ENCODE peak calls at places on chromosome 3, in five cellular contexts. X is psoas muscle; E is neural progenitor cell; I is fibroblast of lung; Z is CD8-positive, alpha-beta T cell. K is an unnamed sample. For H3K4me1, the result is how much of the 10 kb centered on the place peaks cover.

GRCh38 chr3:181699171-181699903 is 12.4 kb upstream of the SOX2 start:
- DNase-seq in I (peak), Z (no peak), X (no peak), E (peak), K (peak)

GRCh38 chr3:16200411-16200810 is 25.9 kb downstream of the GALNT15 start:
- DNase-seq in Z (no peak), E (no peak), I (peak), X (no peak), K (no peak)

GRCh38 chr3:64220161-64220560 is 5.1 kb downstream of the PRICKLE2 start:
- DNase-seq in Z (no peak), X (no peak), I (peak), E (no peak), K (no peak)

GRCh38 chr3:191333481-191333880 is 3.2 kb upstream of the UTS2B start:
- DNase-seq in X (no peak), E (no peak), Z (no peak), I (no peak), K (no peak)

GRCh38 chr3:13254028-13254951 is 165.8 kb downstream of the NUP210 start:
- DNase-seq in I (no peak), Z (no peak), E (peak), X (no peak), K (no peak)

GRCh38 chr3:134198414-134198813 is 52.2 kb downstream of the RYK start:
- DNase-seq in Z (no peak), X (no peak), E (no peak), I (no peak), K (no peak)

GRCh38 chr3:97952280-97952679 is 20.0 kb downstream of the RIOX2 start:
- DNase-seq in X (peak), Z (no peak), E (no peak), I (no peak), K (no peak)

GRCh38 chr3:59163953-59164352 is 114.1 kb upstream of the CFAP20DC start:
- DNase-seq in X (no peak), E (no peak), Z (no peak), I (peak), K (no peak)

GRCh38 chr3:119588112-119588511 is 8.8 kb downstream of the ADPRH start:
- DNase-seq in I (no peak), Z (no peak), X (peak), E (no peak), K (no peak)

GRCh38 chr3:112628038-112628437 is 12.9 kb downstream of the CCDC80 start:
- DNase-seq in X (no peak), I (no peak), E (no peak), Z (no peak), K (no peak)

GRCh38 chr3:170572665-170573253 is 13.1 kb downstream of the SLC7A14 start:
- DNase-seq in Z (no peak), I (peak), X (no peak), E (no peak), K (no peak)

GRCh38 chr3:10757821-10758130 is 58.3 kb upstream of the SLC6A11 start:
- DNase-seq in E (no peak), Z (no peak), X (no peak), I (peak), K (no peak)

GRCh38 chr3:4712109-4712508 is 219.0 kb downstream of the ITPR1 start:
- DNase-seq in E (no peak), X (no peak), Z (no peak), I (peak), K (no peak)

GRCh38 chr3:98786364-98786930 is 23.3 kb downstream of the ST3GAL6 start:
- DNase-seq in Z (no peak), I (peak), X (no peak), E (no peak), K (no peak)

GRCh38 chr3:177835917-177836316 is 638.6 kb upstream of the TBL1XR1 start:
- DNase-seq in Z (no peak), X (no peak), E (no peak), I (peak), K (no peak)

GRCh38 chr3:73086071-73086494 is 24.6 kb downstream of the EBLN2 start:
- DNase-seq in I (no peak), Z (peak), X (no peak), E (peak), K (peak)

GRCh38 chr3:160287666-160288065 is 62.4 kb downstream of the C3orf80 start:
- DNase-seq in X (no peak), I (no peak), Z (no peak), E (no peak), K (no peak)

GRCh38 chr3:193039058-193039457 is 121.4 kb upstream of the MB21D2 start:
- DNase-seq in E (no peak), X (no peak), Z (no peak), I (no peak), K (no peak)

GRCh38 chr3:100086401-100086800 is 27.9 kb downstream of the FILIP1L start:
- DNase-seq in X (no peak), I (no peak), E (no peak), Z (no peak), K (no peak)

GRCh38 chr3:106842151-106842550 is 535.1 kb upstream of the CCDC54 start:
- DNase-seq in I (no peak), E (no peak), X (no peak), Z (no peak), K (no peak)

GRCh38 chr3:33438284-33438668 is 1.9 kb downstream of the UBP1 start:
- DNase-seq in E (peak), I (peak), X (no peak), Z (no peak), K (no peak)

GRCh38 chr3:10740954-10741353 is 75.1 kb upstream of the SLC6A11 start:
- DNase-seq in E (no peak), Z (no peak), X (no peak), I (no peak), K (no peak)

GRCh38 chr3:102530443-102531195 is 95.8 kb downstream of the ZPLD1 start:
- DNase-seq in X (no peak), Z (no peak), E (no peak), I (peak), K (no peak)

GRCh38 chr3:10779293-10779805 is 36.7 kb upstream of the SLC6A11 start:
- DNase-seq in Z (no peak), I (no peak), E (no peak), X (no peak), K (no peak)

GRCh38 chr3:99901200-99901926 is 83.7 kb downstream of the CMSS1 start:
- DNase-seq in Z (no peak), I (peak), E (no peak), X (no peak), K (no peak)

GRCh38 chr3:130491431-130491830 is 25.5 kb upstream of the COL6A6 start:
- DNase-seq in X (no peak), E (no peak), Z (no peak), I (peak), K (no peak)

GRCh38 chr3:108528459-108529231 is 18.2 kb upstream of the MYH15 start:
- DNase-seq in I (no peak), Z (no peak), X (no peak), E (no peak), K (no peak)

GRCh38 chr3:130820976-130821375 is 72.9 kb upstream of the ATP2C1 start:
- DNase-seq in E (no peak), Z (no peak), X (no peak), I (peak), K (no peak)

DNA sequence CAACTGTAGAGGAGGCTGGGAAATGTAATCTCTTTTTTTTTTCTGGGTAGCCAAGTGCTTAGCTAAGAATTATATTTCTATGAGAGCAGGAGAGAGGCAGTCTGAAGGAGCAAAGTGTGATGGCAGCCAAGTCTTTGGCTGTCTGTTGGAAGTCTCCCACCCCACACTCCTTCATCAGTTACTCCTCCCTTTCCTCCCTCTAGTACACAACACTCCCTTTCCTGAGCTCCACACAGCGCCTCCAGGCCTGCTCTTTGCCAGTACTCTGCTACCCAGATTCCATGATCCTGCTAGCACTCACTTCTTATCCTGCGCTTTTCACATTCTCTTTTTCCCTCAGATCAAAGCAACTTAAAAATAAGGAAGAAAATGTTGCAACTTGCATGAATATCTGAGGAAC is 37.4 kb upstream of the SNRK start:
- DNase-seq in E (no peak), X (no peak), Z (no peak), I (no peak), K (no peak)
- TF ChIP-seq CTCF in E (no peak), X (no peak), Z (no peak), I (no peak), K (no peak)

GRCh38 chr3:129173725-129174124 is 10.0 kb downstream of the CNBP start:
- DNase-seq in E (no peak), I (no peak), X (no peak), Z (no peak), K (no peak)
- H3K4me1 ChIP-seq in E (under half), I (under half), X (half or more), Z (half or more), K (under half)

GRCh38 chr3:48664313-48664644 is 1.6 kb upstream of the CELSR3 start:
- DNase-seq in E (no peak), Z (no peak), X (no peak), I (no peak), K (no peak)
- TF ChIP-seq CTCF in E (no peak), Z (no peak), X (peak), I (no peak), K (peak)

DNA sequence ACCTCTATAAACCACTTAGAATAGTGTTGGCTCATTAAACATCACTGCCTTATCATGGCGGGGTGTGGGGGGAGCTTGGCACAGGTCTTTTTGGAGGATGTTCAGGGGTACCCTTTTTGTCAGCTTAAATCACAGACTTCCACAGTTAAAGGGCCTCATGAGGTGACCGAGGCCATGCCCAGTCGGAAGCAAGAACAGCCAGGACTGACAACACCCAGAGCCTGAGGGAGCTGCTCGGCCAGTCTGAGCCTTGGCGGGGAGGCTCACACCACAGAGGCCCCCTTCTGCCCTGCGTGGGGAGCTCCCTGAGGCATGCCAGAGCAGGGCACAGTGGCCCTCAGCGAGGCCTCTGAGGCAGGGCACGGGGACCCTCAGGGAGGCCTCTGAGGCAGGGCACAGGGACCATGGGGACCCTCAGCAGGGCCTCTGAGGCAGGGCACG is 49.5 kb downstream of the UMPS start:
- DNase-seq in X (peak), I (no peak), Z (no peak), E (no peak), K (no peak)
- H3K4me1 ChIP-seq in X (under half), I (under half), Z (under half), E (under half), K (under half)

DNA sequence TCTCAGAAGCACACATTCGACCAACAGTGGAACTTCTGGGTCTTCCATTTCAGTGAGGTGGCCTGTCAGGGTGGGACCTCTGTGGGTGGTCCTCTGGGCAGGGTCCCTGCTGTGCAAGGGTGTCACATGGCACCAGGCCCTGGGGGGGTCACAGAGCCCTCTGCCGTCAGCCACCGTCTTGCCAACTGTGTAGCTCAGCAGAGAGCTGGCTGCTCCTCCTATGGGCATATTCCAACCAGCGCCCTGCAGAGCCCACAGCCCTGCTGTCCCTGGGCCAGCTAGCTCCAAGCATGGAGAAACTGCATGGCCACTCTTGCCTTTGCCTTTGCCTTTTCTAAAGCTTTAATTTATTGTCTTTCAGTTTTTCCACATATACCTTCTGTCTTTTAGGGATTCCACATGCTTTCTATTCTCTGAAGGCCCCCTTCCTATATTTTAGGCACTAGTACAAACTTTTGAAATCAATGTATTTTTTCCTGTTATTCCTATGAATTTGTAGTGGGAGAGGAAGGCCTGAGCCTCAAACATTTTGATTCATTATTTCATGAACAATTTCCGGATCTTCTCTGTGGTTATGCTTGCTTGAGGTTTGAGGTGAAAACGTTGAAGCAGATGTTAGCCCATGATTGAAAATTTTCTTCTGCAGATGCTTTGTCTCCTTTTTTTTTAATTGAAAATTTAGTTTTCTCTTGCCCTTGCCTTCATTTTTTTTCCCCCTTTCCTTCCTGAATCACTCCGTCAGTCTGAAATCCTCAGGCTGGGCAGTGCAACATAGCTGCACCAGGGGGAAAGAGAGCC is 11.7 kb downstream of the IQCF1 start:
- DNase-seq in Z (no peak), E (no peak), I (no peak), X (no peak), K (no peak)
- TF ChIP-seq CTCF in Z (no peak), E (no peak), I (no peak), X (no peak), K (no peak)

GRCh38 chr3:46400000-46400734 is 6.7 kb downstream of the CCR5AS start:
- DNase-seq in I (peak), Z (no peak), X (no peak), E (no peak), K (no peak)

GRCh38 chr3:46398186-46398955 is 8.5 kb downstream of the CCR5AS start:
- DNase-seq in E (no peak), X (no peak), I (no peak), Z (no peak), K (no peak)

GRCh38 chr3:46400846-46401245 is 6.0 kb downstream of the CCR5AS start:
- DNase-seq in I (no peak), E (no peak), Z (no peak), X (no peak), K (no peak)

GRCh38 chr3:46399557-46399956 is 7.3 kb downstream of the CCR5AS start:
- DNase-seq in Z (no peak), I (peak), X (no peak), E (no peak), K (no peak)

GRCh38 chr3:46401579-46401978 is 5.3 kb downstream of the CCR5AS start:
- DNase-seq in X (no peak), Z (no peak), I (no peak), E (no peak), K (no peak)
- H3K4me1 ChIP-seq in X (under half), Z (under half), I (under half), E (under half), K (under half)